ENCODE peak calls at places on chromosomes 7 and 10, in nine cellular contexts. H, I, B, L, R, M, N, K and J are unnamed samples.

GRCh38 chr10:31034041-31034918 is 2.6 kb upstream of the ZNF438 start:
- DNase-seq in H (no peak), I (peak; percentile 51), B (no peak), L (no peak), R (no peak), M (no peak), N (no peak), K (no peak), J (no peak)

GRCh38 chr7:7639847-7640220 is 718 bp upstream of the UMAD1 start:
- DNase-seq in H (peak; percentile 7), I (peak; percentile 23), B (no peak), L (no peak), R (no peak), M (no peak), N (no peak), K (no peak), J (no peak)

GRCh38 chr7:66921918-66922486 is 977 bp downstream of the TMEM248 start:
- DNase-seq in H (no peak), I (no peak), B (no peak), L (peak; percentile 9), R (no peak), M (no peak), N (no peak), K (no peak), J (no peak)

GRCh38 chr10:93458821-93459257 is 23.3 kb downstream of the MYOF start:
- DNase-seq in H (peak; percentile 98), I (peak; percentile 94), B (no peak), L (no peak), R (no peak), M (peak; percentile 55), N (no peak), K (no peak), J (no peak)

GRCh38 chr10:61304751-61305150 is 148.4 kb downstream of the TMEM26 start:
- DNase-seq in H (no peak), I (no peak), B (no peak), L (no peak), R (no peak), M (no peak), N (no peak), K (no peak), J (no peak)

GRCh38 chr10:42926831-42927230 is 144.2 kb downstream of the BMS1 start:
- DNase-seq in H (no peak), I (peak; percentile 4), B (no peak), L (no peak), R (no peak), M (no peak), N (peak; percentile 69), K (no peak), J (no peak)

GRCh38 chr10:1454428-1454827 is 282.9 kb downstream of the ADARB2 start:
- DNase-seq in H (no peak), I (no peak), B (no peak), L (no peak), R (peak; percentile 36), M (no peak), N (no peak), K (no peak), J (peak; percentile 43)

GRCh38 chr10:87585565-87586514 is 73.8 kb upstream of the PAPSS2 start:
- DNase-seq in H (peak; percentile 23), I (no peak), B (no peak), L (no peak), R (no peak), M (no peak), N (no peak), K (no peak), J (peak; percentile 14)

GRCh38 chr10:17836917-17837316 is 27.8 kb downstream of the MRC1 start:
- DNase-seq in H (peak; percentile 67), I (peak; percentile 49), B (no peak), L (no peak), R (no peak), M (peak; percentile 11), N (no peak), K (no peak), J (no peak)

GRCh38 chr10:78196964-78197363 is 163.3 kb downstream of the RPS24 start:
- DNase-seq in H (no peak), I (no peak), B (no peak), L (no peak), R (no peak), M (no peak), N (no peak), K (peak; percentile 63), J (no peak)

GRCh38 chr10:111118758-111119157 is 41.9 kb downstream of the ADRA2A start:
- DNase-seq in H (no peak), I (no peak), B (no peak), L (no peak), R (no peak), M (no peak), N (no peak), K (no peak), J (no peak)

GRCh38 chr7:108251700-108252099 is 121.5 kb upstream of the LAMB4 start:
- DNase-seq in H (no peak), I (no peak), B (no peak), L (no peak), R (no peak), M (no peak), N (no peak), K (no peak), J (no peak)

GRCh38 chr7:26534649-26535482 is 243.2 kb downstream of the SNX10 start:
- DNase-seq in H (no peak), I (no peak), B (no peak), L (no peak), R (peak; percentile 95), M (no peak), N (no peak), K (no peak), J (peak; percentile 82)

GRCh38 chr10:97332586-97333350 is 1.8 kb downstream of the FRAT2 start:
- DNase-seq in H (no peak), I (peak; percentile 26), B (no peak), L (no peak), R (no peak), M (no peak), N (no peak), K (no peak), J (peak; percentile 44)

GRCh38 chr7:25032774-25033743 is 53.1 kb upstream of the OSBPL3 start:
- DNase-seq in H (no peak), I (no peak), B (no peak), L (no peak), R (no peak), M (no peak), N (no peak), K (no peak), J (no peak)

GRCh38 chr7:117270371-117270770 is 52.5 kb downstream of the WNT2 start:
- DNase-seq in H (no peak), I (no peak), B (no peak), L (no peak), R (no peak), M (no peak), N (no peak), K (no peak), J (no peak)

GRCh38 chr10:95414016-95414830 is 123.4 kb upstream of the PDLIM1 start:
- DNase-seq in H (no peak), I (no peak), B (no peak), L (no peak), R (no peak), M (no peak), N (no peak), K (no peak), J (no peak)

GRCh38 chr10:131824371-131825149 is 76.2 kb upstream of the PPP2R2D start:
- DNase-seq in H (no peak), I (no peak), B (no peak), L (no peak), R (no peak), M (no peak), N (peak; percentile 21), K (no peak), J (no peak)

GRCh38 chr7:55964261-55964801 is at the start of gene NIPSNAP2:
- DNase-seq in H (no peak), I (no peak), B (peak; percentile 52), L (peak; percentile 55), R (peak; percentile 57), M (peak; percentile 59), N (peak; percentile 79), K (peak; percentile 25), J (peak; percentile 89)

GRCh38 chr7:109844362-109844761 is 1246.6 kb upstream of the LRRN3 start:
- DNase-seq in H (no peak), I (no peak), B (no peak), L (no peak), R (no peak), M (no peak), N (no peak), K (no peak), J (peak; percentile 9)

GRCh38 chr7:50660040-50660829 is 95.0 kb upstream of the DDC start:
- DNase-seq in H (no peak), I (no peak), B (no peak), L (peak; percentile 30), R (no peak), M (no peak), N (no peak), K (no peak), J (no peak)

GRCh38 chr7:74225400-74225799 is 15.6 kb downstream of the LAT2 start:
- DNase-seq in H (no peak), I (no peak), B (no peak), L (no peak), R (no peak), M (no peak), N (no peak), K (no peak), J (no peak)

GRCh38 chr7:39583539-39583938 is 17.3 kb downstream of the YAE1 start:
- DNase-seq in H (no peak), I (no peak), B (no peak), L (no peak), R (no peak), M (no peak), N (no peak), K (no peak), J (no peak)

GRCh38 chr7:41538810-41539724 is 163.8 kb downstream of the INHBA start:
- DNase-seq in H (no peak), I (no peak), B (no peak), L (no peak), R (no peak), M (no peak), N (no peak), K (no peak), J (no peak)

GRCh38 chr7:73443543-73444255 is 10.1 kb downstream of the FZD9 start:
- DNase-seq in H (no peak), I (no peak), B (no peak), L (no peak), R (no peak), M (no peak), N (no peak), K (no peak), J (no peak)

GRCh38 chr10:32963102-32963501 is 5.1 kb upstream of the ITGB1 start:
- DNase-seq in H (no peak), I (no peak), B (no peak), L (no peak), R (no peak), M (no peak), N (no peak), K (no peak), J (no peak)

GRCh38 chr7:22576941-22577927 is 77.2 kb upstream of the STEAP1B start:
- DNase-seq in H (peak; percentile 86), I (peak; percentile 77), B (no peak), L (no peak), R (no peak), M (no peak), N (no peak), K (no peak), J (no peak)

GRCh38 chr7:148799893-148800545 is 84.1 kb downstream of the EZH2 start:
- DNase-seq in H (no peak), I (no peak), B (no peak), L (no peak), R (no peak), M (no peak), N (no peak), K (no peak), J (no peak)

GRCh38 chr7:75830978-75831377 is 17.4 kb upstream of the CCL24 start:
- DNase-seq in H (no peak), I (no peak), B (no peak), L (no peak), R (no peak), M (no peak), N (no peak), K (no peak), J (no peak)

GRCh38 chr7:132248841-132249590 is 327.3 kb downstream of the PLXNA4 start:
- DNase-seq in H (no peak), I (no peak), B (no peak), L (no peak), R (no peak), M (no peak), N (no peak), K (no peak), J (no peak)